ENCODE peak calls at places on chromosome 1, in seven cellular contexts. One of them, this sample, is unnamed.

GRCh38 chr1:193325771-193326170 is 139.4 kb upstream of the B3GALT2 start:
- DNase-seq in GM04504: no peak
- DNase-seq in substantia nigra: no peak
- DNase-seq in stimulated activated naive CD8-positive, alpha-beta T cell treated with anti-CD3 and anti-CD28 coated beads, Interleukin-15, amount 100 ng/mL, for 72 hours: no peak
- DNase-seq in T-cell: no peak
- DNase-seq in fibroblast of lung: peak
- DNase-seq in AG04449: no peak
- DNase-seq in this sample: no peak

GRCh38 chr1:231630558-231631205 is 4.1 kb downstream of the DISC1 start:
- DNase-seq in fibroblast of lung: peak
- DNase-seq in GM04504: peak
- DNase-seq in T-cell: no peak
- DNase-seq in AG04449: peak
- DNase-seq in substantia nigra: no peak
- DNase-seq in stimulated activated naive CD8-positive, alpha-beta T cell treated with anti-CD3 and anti-CD28 coated beads, Interleukin-15, amount 100 ng/mL, for 72 hours: no peak
- DNase-seq in this sample: no peak

GRCh38 chr1:29441916-29442668 is 205.8 kb downstream of the PTPRU start:
- DNase-seq in fibroblast of lung: no peak
- DNase-seq in GM04504: no peak
- DNase-seq in AG04449: no peak
- DNase-seq in substantia nigra: no peak
- DNase-seq in T-cell: no peak
- DNase-seq in stimulated activated naive CD8-positive, alpha-beta T cell treated with anti-CD3 and anti-CD28 coated beads, Interleukin-15, amount 100 ng/mL, for 72 hours: no peak
- DNase-seq in this sample: no peak

GRCh38 chr1:31626451-31627202 is 9.1 kb downstream of the HCRTR1 start:
- DNase-seq in stimulated activated naive CD8-positive, alpha-beta T cell treated with anti-CD3 and anti-CD28 coated beads, Interleukin-15, amount 100 ng/mL, for 72 hours: no peak
- DNase-seq in T-cell: no peak
- DNase-seq in substantia nigra: no peak
- DNase-seq in GM04504: peak
- DNase-seq in AG04449: no peak
- DNase-seq in fibroblast of lung: peak
- DNase-seq in this sample: no peak

GRCh38 chr1:107867422-107867821 is 97.6 kb downstream of the VAV3 start:
- DNase-seq in T-cell: no peak
- DNase-seq in fibroblast of lung: no peak
- DNase-seq in substantia nigra: no peak
- DNase-seq in GM04504: no peak
- DNase-seq in stimulated activated naive CD8-positive, alpha-beta T cell treated with anti-CD3 and anti-CD28 coated beads, Interleukin-15, amount 100 ng/mL, for 72 hours: no peak
- DNase-seq in AG04449: no peak
- DNase-seq in this sample: no peak

GRCh38 chr1:217274927-217275616 is 355.8 kb downstream of the GPATCH2 start:
- DNase-seq in stimulated activated naive CD8-positive, alpha-beta T cell treated with anti-CD3 and anti-CD28 coated beads, Interleukin-15, amount 100 ng/mL, for 72 hours: no peak
- DNase-seq in AG04449: no peak
- DNase-seq in fibroblast of lung: peak
- DNase-seq in GM04504: peak
- DNase-seq in substantia nigra: no peak
- DNase-seq in T-cell: no peak
- DNase-seq in this sample: no peak

GRCh38 chr1:32963746-32964460 is 706 bp downstream of the RNF19B start:
- DNase-seq in GM04504: no peak
- DNase-seq in AG04449: no peak
- DNase-seq in T-cell: peak
- DNase-seq in substantia nigra: no peak
- DNase-seq in fibroblast of lung: peak
- DNase-seq in stimulated activated naive CD8-positive, alpha-beta T cell treated with anti-CD3 and anti-CD28 coated beads, Interleukin-15, amount 100 ng/mL, for 72 hours: peak
- DNase-seq in this sample: peak

GRCh38 chr1:25502957-25503356 is 40.4 kb upstream of the LDLRAP1 start:
- DNase-seq in stimulated activated naive CD8-positive, alpha-beta T cell treated with anti-CD3 and anti-CD28 coated beads, Interleukin-15, amount 100 ng/mL, for 72 hours: no peak
- DNase-seq in T-cell: no peak
- DNase-seq in AG04449: no peak
- DNase-seq in fibroblast of lung: peak
- DNase-seq in GM04504: no peak
- DNase-seq in substantia nigra: no peak
- DNase-seq in this sample: no peak